ENCODE peak calls at places on chromosomes 6 and 20, in ten cellular contexts. One of them, this sample, is unnamed.

GRCh38 chr6:107421696-107422256 is 37.6 kb downstream of the PDSS2 start:
- DNase-seq in ELF-1: no peak
- DNase-seq in frontal cortex: no peak
- DNase-seq in T-helper 2 cell: no peak
- DNase-seq in HFF-Myc: no peak
- DNase-seq in NCI-H446: no peak
- DNase-seq in GM04504: no peak
- DNase-seq in ELR: no peak
- DNase-seq in GM03348: no peak
- DNase-seq in Kasumi-1: no peak
- DNase-seq in this sample: no peak

GRCh38 chr20:41613321-41613720 is 4.9 kb downstream of the CHD6 start:
- DNase-seq in frontal cortex: no peak
- DNase-seq in GM04504: no peak
- DNase-seq in NCI-H446: no peak
- DNase-seq in ELR: no peak
- DNase-seq in HFF-Myc: no peak
- DNase-seq in Kasumi-1: no peak
- DNase-seq in ELF-1: no peak
- DNase-seq in T-helper 2 cell: no peak
- DNase-seq in GM03348: no peak
- DNase-seq in this sample: no peak

GRCh38 chr6:121651420-121651819 is 216.0 kb downstream of the GJA1 start:
- DNase-seq in ELR: peak
- DNase-seq in T-helper 2 cell: no peak
- DNase-seq in GM03348: no peak
- DNase-seq in ELF-1: no peak
- DNase-seq in NCI-H446: no peak
- DNase-seq in frontal cortex: no peak
- DNase-seq in GM04504: no peak
- DNase-seq in Kasumi-1: no peak
- DNase-seq in HFF-Myc: no peak
- DNase-seq in this sample: no peak

GRCh38 chr6:154123131-154123530 is 84.1 kb downstream of the OPRM1 start:
- DNase-seq in frontal cortex: no peak
- DNase-seq in Kasumi-1: no peak
- DNase-seq in NCI-H446: no peak
- DNase-seq in T-helper 2 cell: no peak
- DNase-seq in ELF-1: no peak
- DNase-seq in HFF-Myc: no peak
- DNase-seq in ELR: no peak
- DNase-seq in GM04504: no peak
- DNase-seq in GM03348: no peak
- DNase-seq in this sample: no peak

GRCh38 chr6:37202788-37203491 is 33.0 kb downstream of the PIM1 start:
- DNase-seq in ELF-1: no peak
- DNase-seq in GM04504: no peak
- DNase-seq in T-helper 2 cell: no peak
- DNase-seq in frontal cortex: no peak
- DNase-seq in Kasumi-1: peak
- DNase-seq in GM03348: no peak
- DNase-seq in ELR: no peak
- DNase-seq in NCI-H446: peak
- DNase-seq in HFF-Myc: no peak
- DNase-seq in this sample: no peak

GRCh38 chr6:131107166-131107565 is 28.1 kb upstream of the AKAP7 start:
- DNase-seq in T-helper 2 cell: no peak
- DNase-seq in ELR: peak
- DNase-seq in Kasumi-1: no peak
- DNase-seq in NCI-H446: no peak
- DNase-seq in frontal cortex: no peak
- DNase-seq in GM04504: no peak
- DNase-seq in GM03348: peak
- DNase-seq in ELF-1: no peak
- DNase-seq in HFF-Myc: no peak
- DNase-seq in this sample: no peak

GRCh38 chr6:163324928-163325784 is 89.4 kb upstream of the QKI start:
- DNase-seq in frontal cortex: no peak
- DNase-seq in HFF-Myc: no peak
- DNase-seq in T-helper 2 cell: no peak
- DNase-seq in NCI-H446: no peak
- DNase-seq in GM03348: peak
- DNase-seq in ELR: no peak
- DNase-seq in Kasumi-1: peak
- DNase-seq in ELF-1: no peak
- DNase-seq in GM04504: no peak
- DNase-seq in this sample: peak

GRCh38 chr6:29828471-29828797 is 809 bp downstream of the HLA-G start:
- DNase-seq in T-helper 2 cell: no peak
- DNase-seq in frontal cortex: no peak
- DNase-seq in ELF-1: no peak
- DNase-seq in GM03348: no peak
- DNase-seq in ELR: no peak
- DNase-seq in HFF-Myc: no peak
- DNase-seq in Kasumi-1: no peak
- DNase-seq in GM04504: no peak
- DNase-seq in NCI-H446: no peak
- DNase-seq in this sample: no peak

GRCh38 chr20:19743650-19744015 is 14.4 kb upstream of the RIN2 start:
- DNase-seq in ELR: no peak
- DNase-seq in GM04504: no peak
- DNase-seq in ELF-1: no peak
- DNase-seq in T-helper 2 cell: no peak
- DNase-seq in frontal cortex: no peak
- DNase-seq in Kasumi-1: no peak
- DNase-seq in GM03348: no peak
- DNase-seq in HFF-Myc: no peak
- DNase-seq in NCI-H446: no peak
- DNase-seq in this sample: no peak

GRCh38 chr6:89483111-89483720 is 50.3 kb downstream of the ANKRD6 start:
- DNase-seq in ELF-1: peak
- DNase-seq in Kasumi-1: no peak
- DNase-seq in GM04504: no peak
- DNase-seq in ELR: no peak
- DNase-seq in frontal cortex: no peak
- DNase-seq in NCI-H446: no peak
- DNase-seq in GM03348: peak
- DNase-seq in HFF-Myc: no peak
- DNase-seq in T-helper 2 cell: no peak
- DNase-seq in this sample: no peak

This sample was measured in stromal cell of bone marrow.